ENCODE peak calls at places on chromosomes 1 and 21, in six cellular contexts. X, O, C, J, Y and K are unnamed samples.

GRCh38 chr1:47624531-47624930 is 186.7 kb downstream of the FOXD2 start:
- DNase-seq in X (no peak), O (peak), C (no peak), J (peak), Y (no peak), K (peak)

GRCh38 chr1:174039069-174039468 is 16.9 kb upstream of the RC3H1 start:
- DNase-seq in X (no peak), O (no peak), C (no peak), J (no peak), Y (no peak), K (peak)

GRCh38 chr1:1879942-1880341 is 10.9 kb downstream of the GNB1 start:
- DNase-seq in X (no peak), O (no peak), C (no peak), J (no peak), Y (no peak), K (no peak)

GRCh38 chr1:234918216-234918841 is 210.3 kb downstream of the TOMM20 start:
- DNase-seq in X (no peak), O (no peak), C (no peak), J (peak), Y (no peak), K (no peak)

GRCh38 chr1:168089326-168089978 is 47.3 kb downstream of the GPR161 start:
- DNase-seq in X (no peak), O (no peak), C (no peak), J (peak), Y (no peak), K (no peak)

GRCh38 chr1:179706339-179706941 is 36.7 kb upstream of the FAM163A start:
- DNase-seq in X (no peak), O (peak), C (peak), J (peak), Y (peak), K (peak)

GRCh38 chr1:42966688-42967609 is 8.3 kb upstream of the SLC2A1 start:
- DNase-seq in X (no peak), O (no peak), C (peak), J (peak), Y (no peak), K (peak)

GRCh38 chr1:8396083-8396911 is 78.4 kb downstream of the SLC45A1 start:
- DNase-seq in X (no peak), O (no peak), C (no peak), J (no peak), Y (no peak), K (peak)

GRCh38 chr1:49163041-49163440 is 386.4 kb upstream of the BEND5 start:
- DNase-seq in X (no peak), O (no peak), C (no peak), J (no peak), Y (no peak), K (no peak)

GRCh38 chr1:35115459-35116383 is 36.5 kb downstream of the ZMYM1 start:
- DNase-seq in X (no peak), O (no peak), C (no peak), J (no peak), Y (no peak), K (no peak)

GRCh38 chr21:42597487-42598158 is 55.8 kb upstream of the PDE9A start:
- DNase-seq in X (no peak), O (no peak), C (no peak), J (no peak), Y (no peak), K (no peak)

GRCh38 chr1:220528049-220528678 is at the start of gene MARK1:
- DNase-seq in X (no peak), O (peak), C (peak), J (peak), Y (peak), K (peak)

GRCh38 chr1:101463195-101463594 is 226.4 kb downstream of the S1PR1 start:
- DNase-seq in X (no peak), O (no peak), C (no peak), J (no peak), Y (no peak), K (no peak)